ENCODE peak calls at places on chromosomes 7 and 10, in five cellular contexts. E is stimulated activated effector memory CD8-positive, alpha-beta T cell treated with anti-CD3 and anti-CD28 coated beads, Interleukin-12 subunit alpha, Interleukin-12 subunit beta, amount 100 ng/mL, for 72 hours; B is gastroesophageal sphincter; I is activated CD8-positive, alpha-beta T cell treated with anti-CD3 and anti-CD28 coated beads, Interleukin-2, amount 10 ng/mL, durations not matched to agents 7 days and 5 days; M is heart left ventricle. X is an unnamed sample.

GRCh38 chr10:95694665-95695064 is 938 bp upstream of the TCTN3 start:
- ATAC-seq in M (no peak), I (no peak), B (no peak), E (no peak), X (no peak)

GRCh38 chr10:24908793-24909423 is 43.5 kb downstream of the PRTFDC1 start:
- ATAC-seq in M (peak), B (no peak), E (peak), I (no peak), X (peak)

GRCh38 chr10:29926649-29927048 is 132.7 kb downstream of the JCAD start:
- ATAC-seq in M (no peak), E (no peak), I (no peak), B (no peak), X (no peak)

GRCh38 chr10:12390733-12391132 is 41.4 kb downstream of the CAMK1D start:
- ATAC-seq in M (peak), I (no peak), E (no peak), B (peak), X (no peak)

GRCh38 chr7:116630357-116630756 is 41.6 kb upstream of the MET start:
- ATAC-seq in E (peak), B (no peak), M (no peak), I (no peak), X (peak)

GRCh38 chr7:121741896-121742295 is 131.1 kb upstream of the PTPRZ1 start:
- ATAC-seq in B (no peak), M (no peak), I (no peak), E (no peak), X (no peak)

GRCh38 chr7:79781716-79782115 is 328.2 kb upstream of the MAGI2 start:
- ATAC-seq in B (no peak), I (no peak), E (no peak), M (peak), X (no peak)

GRCh38 chr10:110052911-110053310 is 45.1 kb downstream of the ADD3 start:
- ATAC-seq in I (no peak), B (no peak), M (no peak), E (no peak), X (no peak)

GRCh38 chr10:14681802-14682201 is 92.9 kb downstream of the FAM107B start:
- ATAC-seq in B (no peak), M (no peak), I (no peak), E (no peak), X (no peak)